ENCODE peak calls at places on chromosome 1, in five cellular contexts. B is BJ, C is AG09309, T is lower leg skin, Q is heart left ventricle. E is an unnamed sample.

GRCh38 chr1:30763654-30764248 is 6.2 kb upstream of the LAPTM5 start:
- DNase-seq in B (peak; percentile 18), C (no peak), T (no peak), Q (no peak), E (no peak)

GRCh38 chr1:234730542-234731370 is 120.8 kb upstream of the IRF2BP2 start:
- DNase-seq in B (no peak), C (no peak), T (no peak), Q (no peak), E (no peak)

GRCh38 chr1:8024329-8024728 is 1.8 kb downstream of the ERRFI1 start:
- DNase-seq in B (no peak), C (no peak), T (no peak), Q (no peak), E (no peak)

GRCh38 chr1:220274122-220274855 is 2.0 kb upstream of the RAB3GAP2 start:
- DNase-seq in B (no peak), C (peak; percentile 49), T (no peak), Q (no peak), E (no peak)

GRCh38 chr1:118185083-118185899 is at the start of gene SPAG17:
- DNase-seq in B (no peak), C (no peak), T (peak; percentile 85), Q (peak; percentile 62), E (no peak)

GRCh38 chr1:246599315-246599714 is 33.1 kb downstream of the CNST start:
- DNase-seq in B (no peak), C (no peak), T (no peak), Q (no peak), E (no peak)

GRCh38 chr1:175232335-175232734 is 39.8 kb upstream of the KIAA0040 start:
- DNase-seq in B (no peak), C (no peak), T (no peak), Q (no peak), E (peak; percentile 93)

GRCh38 chr1:54499097-54500029 is 48.7 kb upstream of the ACOT11 start:
- DNase-seq in B (no peak), C (no peak), T (no peak), Q (no peak), E (no peak)

GRCh38 chr1:64495878-64496277 is 25.9 kb downstream of the CACHD1 start:
- DNase-seq in B (no peak), C (no peak), T (no peak), Q (no peak), E (peak; percentile 96)

GRCh38 chr1:156581661-156582387 is 2.3 kb downstream of the TTC24 start:
- DNase-seq in B (no peak), C (no peak), T (no peak), Q (no peak), E (no peak)

GRCh38 chr1:156583821-156584622 is 4.5 kb downstream of the TTC24 start:
- DNase-seq in B (no peak), C (peak; percentile 54), T (peak; percentile 90), Q (peak; percentile 65), E (peak; percentile 69)

GRCh38 chr1:156584813-156585212 is 5.3 kb downstream of the TTC24 start:
- DNase-seq in B (no peak), C (no peak), T (no peak), Q (no peak), E (no peak)

GRCh38 chr1:156579472-156579871 is at the start of gene TTC24:
- DNase-seq in B (no peak), C (no peak), T (no peak), Q (no peak), E (no peak)

GRCh38 chr1:156582388-156583022 is 3.0 kb downstream of the TTC24 start:
- DNase-seq in B (no peak), C (no peak), T (no peak), Q (no peak), E (no peak)
- TF ChIP-seq CTCF in B (no peak), C (no peak), T (no peak), Q (no peak), E (no peak)

GRCh38 chr1:154178856-154179811 is 12.8 kb downstream of the TPM3 start:
- DNase-seq in B (no peak), C (no peak), T (no peak), Q (no peak), E (no peak)
- H3K4me3 ChIP-seq in B (no peak overlapping the region), C (no peak overlapping the region), T (no peak overlapping the region), Q (no peak overlapping the region), E (no peak overlapping the region)

GRCh38 chr1:3677411-3677944 is 25.2 kb downstream of the TP73 start:
- DNase-seq in B (no peak), C (no peak), T (no peak), Q (no peak), E (no peak)
- TF ChIP-seq CTCF in B (no peak), C (no peak), T (no peak), Q (no peak), E (no peak)

GRCh38 chr1:240117202-240117769 is 25.6 kb downstream of the FMN2 start:
- DNase-seq in B (no peak), C (no peak), T (no peak), Q (no peak), E (no peak)

GRCh38 chr1:240128361-240128760 is 36.7 kb downstream of the FMN2 start:
- DNase-seq in B (no peak), C (no peak), T (no peak), Q (no peak), E (no peak)

GRCh38 chr1:240126821-240127220 is 35.1 kb downstream of the FMN2 start:
- DNase-seq in B (no peak), C (no peak), T (no peak), Q (no peak), E (no peak)

GRCh38 chr1:240117930-240118329 is 26.2 kb downstream of the FMN2 start:
- DNase-seq in B (no peak), C (no peak), T (no peak), Q (no peak), E (no peak)

GRCh38 chr1:240122639-240123604 is 31.2 kb downstream of the FMN2 start:
- DNase-seq in B (no peak), C (no peak), T (no peak), Q (no peak), E (peak; percentile 31)
- H3K4me3 ChIP-seq in B (no peak overlapping the region), C (no peak overlapping the region), T (no peak overlapping the region), Q (no peak overlapping the region), E (no peak overlapping the region)